ENCODE peak calls at places on chromosome 1, in six cellular contexts. F, X, C, P, D and V are unnamed samples.
A peak's percentile ranks its signal among the peaks of the same experiment; 100 is the strongest.

GRCh38 chr1:217244946-217245345 is 385.9 kb downstream of the GPATCH2 start:
- DNase-seq in F (no peak), X (no peak), D (no peak), C (no peak), P (no peak), V (no peak)

GRCh38 chr1:214902636-214903320 is 179.8 kb upstream of the KCNK2 start:
- DNase-seq in P (no peak), D (no peak), X (no peak), F (no peak), C (no peak), V (peak; percentile 40)

GRCh38 chr1:227559499-227559898 is 3.9 kb upstream of the ZNF678 start:
- DNase-seq in X (no peak), P (no peak), C (no peak), D (no peak), F (no peak), V (no peak)

GRCh38 chr1:172893146-172893841 is 157.4 kb downstream of the TNFSF18 start:
- DNase-seq in D (no peak), F (no peak), P (no peak), C (no peak), X (no peak), V (peak; percentile 70)

GRCh38 chr1:8394456-8395321 is 76.8 kb downstream of the SLC45A1 start:
- DNase-seq in P (no peak), C (no peak), X (no peak), D (no peak), F (no peak), V (peak; percentile 92)

GRCh38 chr1:1434131-1434811 is 1.2 kb upstream of the VWA1 start:
- DNase-seq in F (no peak), X (no peak), D (no peak), P (peak; percentile 88), C (peak; percentile 64), V (no peak)

GRCh38 chr1:231315887-231316286 is 21.8 kb downstream of the EXOC8 start:
- DNase-seq in F (no peak), P (peak; percentile 66), D (peak; percentile 33), C (no peak), X (peak; percentile 18), V (peak; percentile 39)

GRCh38 chr1:229385853-229386456 is 43.1 kb upstream of the CCSAP start:
- DNase-seq in X (no peak), P (no peak), D (no peak), F (no peak), C (no peak), V (no peak)

GRCh38 chr1:54815086-54815876 is 14.2 kb upstream of the TTC22 start:
- DNase-seq in P (no peak), D (no peak), X (no peak), C (no peak), F (no peak), V (no peak)

GRCh38 chr1:115225993-115226700 is 111.9 kb downstream of the NGF start:
- DNase-seq in P (no peak), C (no peak), D (no peak), F (no peak), X (no peak), V (no peak)

GRCh38 chr1:91166106-91166712 is 144.4 kb upstream of the ZNF644 start:
- DNase-seq in X (peak; percentile 23), P (peak; percentile 76), C (peak; percentile 56), F (peak; percentile 45), D (peak; percentile 28), V (peak; percentile 71)

GRCh38 chr1:222048030-222048632 is 306.2 kb upstream of the DUSP10 start:
- DNase-seq in D (no peak), X (no peak), F (no peak), P (no peak), C (no peak), V (peak; percentile 54)

GRCh38 chr1:96559707-96560588 is 161.6 kb upstream of the PTBP2 start:
- DNase-seq in D (no peak), X (no peak), P (no peak), C (no peak), F (peak; percentile 40), V (peak; percentile 98)

GRCh38 chr1:62778208-62778607 is 5.7 kb upstream of the ATG4C start:
- DNase-seq in C (no peak), P (no peak), D (no peak), F (no peak), X (no peak), V (no peak)

GRCh38 chr1:23567629-23567995 is 8.3 kb upstream of the ID3 start:
- DNase-seq in X (no peak), C (no peak), D (no peak), F (no peak), P (no peak), V (no peak)

GRCh38 chr1:92736395-92736794 is 48.5 kb downstream of the EVI5 start:
- DNase-seq in X (no peak), P (no peak), F (no peak), D (no peak), C (no peak), V (peak; percentile 42)

GRCh38 chr1:221166162-221166500 is 286.9 kb downstream of the HLX start:
- DNase-seq in X (no peak), P (no peak), F (no peak), D (no peak), C (no peak), V (no peak)

GRCh38 chr1:205325334-205325884 is 3.9 kb upstream of the NUAK2 start:
- DNase-seq in C (peak; percentile 74), F (peak; percentile 89), D (peak; percentile 87), P (no peak), X (peak; percentile 67), V (peak; percentile 90)

GRCh38 chr1:24384251-24385090 is 29.1 kb downstream of the STPG1 start:
- DNase-seq in D (no peak), F (no peak), X (no peak), C (peak; percentile 58), P (no peak), V (peak; percentile 55)

GRCh38 chr1:41356752-41357151 is 4.5 kb upstream of the FOXO6 start:
- DNase-seq in F (no peak), D (no peak), X (no peak), C (no peak), P (no peak), V (no peak)

GRCh38 chr1:244802556-244803239 is 32.8 kb upstream of the COX20 start:
- DNase-seq in X (no peak), C (no peak), P (peak; percentile 53), D (no peak), F (no peak), V (no peak)

GRCh38 chr1:244800821-244801220 is 34.6 kb upstream of the COX20 start:
- DNase-seq in C (no peak), F (no peak), D (no peak), P (no peak), X (no peak), V (no peak)

GRCh38 chr1:244804841-244805240 is 30.6 kb upstream of the COX20 start:
- DNase-seq in X (no peak), C (no peak), P (no peak), D (no peak), F (no peak), V (no peak)

GRCh38 chr1:244802041-244802440 is 33.4 kb upstream of the COX20 start:
- DNase-seq in X (no peak), D (no peak), F (no peak), C (no peak), P (no peak), V (no peak)

GRCh38 chr1:244801246-244801645 is 34.2 kb upstream of the COX20 start:
- DNase-seq in P (no peak), F (no peak), C (peak; percentile 29), X (peak; percentile 41), D (peak; percentile 67), V (peak; percentile 52)
- H3K4me3 ChIP-seq in P (no peak overlapping the region), F (no peak overlapping the region), C (no peak overlapping the region), X (no peak overlapping the region), D (no peak overlapping the region), V (no peak overlapping the region)

DNA sequence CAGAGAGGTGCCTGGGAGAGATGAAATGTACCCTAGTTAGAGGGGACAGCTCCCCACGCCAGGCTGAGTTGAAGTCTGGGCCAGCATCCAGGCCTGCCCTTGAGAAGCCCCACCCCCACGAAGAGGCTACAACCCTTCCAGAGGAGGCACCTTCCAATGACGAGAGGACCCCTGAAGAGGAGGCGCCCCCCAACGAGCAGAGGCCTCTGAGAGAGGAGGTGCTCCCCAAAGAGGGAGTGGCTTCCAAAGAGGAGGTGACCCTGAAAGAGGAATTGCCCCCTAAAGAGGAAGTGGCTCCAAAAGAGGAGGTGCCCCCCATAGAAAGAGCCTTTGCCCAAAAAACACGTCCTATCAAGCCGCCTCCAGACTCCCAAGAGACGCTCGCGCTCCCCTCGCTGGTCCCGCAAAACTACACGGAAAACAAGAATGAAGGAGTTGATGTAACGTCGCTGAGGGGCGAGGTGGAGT is 3.1 kb downstream of the EVA1B start:
- DNase-seq in P (no peak), C (no peak), D (no peak), F (no peak), X (no peak), V (no peak)
- H3K4me3 ChIP-seq in P (peak overlapping the region; percentile 78), C (no peak overlapping the region), D (no peak overlapping the region), F (peak overlapping the region; percentile 61), X (no peak overlapping the region), V (no peak overlapping the region)

GRCh38 chr1:38046333-38046883 is at the start of gene POU3F1:
- DNase-seq in D (no peak), F (no peak), P (no peak), C (no peak), X (peak; percentile 38), V (no peak)

GRCh38 chr1:38047603-38048146 is 1.1 kb upstream of the POU3F1 start:
- DNase-seq in C (no peak), D (no peak), P (no peak), F (no peak), X (no peak), V (peak; percentile 49)

GRCh38 chr1:38044224-38045215 is 2.1 kb downstream of the POU3F1 start:
- DNase-seq in X (no peak), D (no peak), F (no peak), C (no peak), P (peak; percentile 63), V (no peak)

GRCh38 chr1:38046884-38047602 is 450 bp upstream of the POU3F1 start:
- DNase-seq in F (peak; percentile 72), P (peak; percentile 90), D (peak; percentile 65), C (peak; percentile 74), X (peak; percentile 66), V (peak; percentile 71)

GRCh38 chr1:38045431-38046332 is 911 bp downstream of the POU3F1 start:
- DNase-seq in F (no peak), C (no peak), D (no peak), X (no peak), P (peak; percentile 81), V (no peak)
- H3K4me3 ChIP-seq in F (peak overlapping the region; percentile 79), C (peak overlapping the region; percentile 16), D (peak overlapping the region; percentile 59), X (no peak overlapping the region), P (no peak overlapping the region), V (no peak overlapping the region)

GRCh38 chr1:206924549-206925115 is 2.9 kb upstream of the FCMR start:
- DNase-seq in X (no peak), F (no peak), D (no peak), C (no peak), P (no peak), V (no peak)

GRCh38 chr1:206922524-206922923 is 783 bp upstream of the FCMR start:
- DNase-seq in D (no peak), X (no peak), F (no peak), C (no peak), P (no peak), V (no peak)

GRCh38 chr1:206923961-206924548 is 2.3 kb upstream of the FCMR start:
- DNase-seq in F (no peak), D (no peak), X (no peak), C (no peak), P (no peak), V (no peak)

GRCh38 chr1:206921772-206922265 is at the start of gene FCMR:
- DNase-seq in C (peak; percentile 58), X (peak; percentile 76), F (peak; percentile 36), D (no peak), P (no peak), V (peak; percentile 69)

GRCh38 chr1:206923009-206923960 is 1.5 kb upstream of the FCMR start:
- DNase-seq in D (no peak), X (peak; percentile 81), F (no peak), C (no peak), P (no peak), V (no peak)
- H3K4me3 ChIP-seq in D (no peak overlapping the region), X (peak overlapping the region; percentile 97), F (no peak overlapping the region), C (no peak overlapping the region), P (no peak overlapping the region), V (no peak overlapping the region)